ENCODE peak calls at places on chromosomes 5 and 9, in nine cellular contexts. One of them, this sample, is unnamed.
A peak's percentile ranks its signal among the peaks of the same experiment; 100 is the strongest.

GRCh38 chr5:60805470-60805869 is 38.6 kb downstream of the ELOVL7 start:
- DNase-seq in K562: no peak
- DNase-seq in left lung: no peak
- DNase-seq in left ventricle myocardium inferior: no peak
- DNase-seq in H1: no peak
- DNase-seq in small intestine: no peak
- DNase-seq in psoas muscle: no peak
- DNase-seq in sigmoid colon: no peak
- DNase-seq in upper lobe of right lung: no peak
- DNase-seq in this sample: no peak

GRCh38 chr5:170582931-170583330 is 79.1 kb downstream of the KCNIP1 start:
- DNase-seq in sigmoid colon: no peak
- DNase-seq in upper lobe of right lung: no peak
- DNase-seq in psoas muscle: no peak
- DNase-seq in H1: no peak
- DNase-seq in left ventricle myocardium inferior: no peak
- DNase-seq in small intestine: no peak
- DNase-seq in K562: no peak
- DNase-seq in left lung: no peak
- DNase-seq in this sample: no peak

GRCh38 chr5:83029912-83030311 is 47.3 kb downstream of the TMEM167A start:
- DNase-seq in H1: no peak
- DNase-seq in K562: peak; percentile 59
- DNase-seq in left ventricle myocardium inferior: no peak
- DNase-seq in upper lobe of right lung: no peak
- DNase-seq in sigmoid colon: no peak
- DNase-seq in psoas muscle: no peak
- DNase-seq in small intestine: peak; percentile 71
- DNase-seq in left lung: no peak
- DNase-seq in this sample: no peak

GRCh38 chr5:16992006-16992405 is 55.9 kb upstream of the MYO10 start:
- DNase-seq in small intestine: no peak
- DNase-seq in upper lobe of right lung: no peak
- DNase-seq in psoas muscle: no peak
- DNase-seq in H1: no peak
- DNase-seq in left ventricle myocardium inferior: no peak
- DNase-seq in sigmoid colon: no peak
- DNase-seq in left lung: no peak
- DNase-seq in K562: no peak
- DNase-seq in this sample: no peak

GRCh38 chr9:104682642-104683041 is 11.7 kb upstream of the OR13D1 start:
- DNase-seq in left ventricle myocardium inferior: no peak
- DNase-seq in left lung: no peak
- DNase-seq in upper lobe of right lung: no peak
- DNase-seq in small intestine: peak; percentile 29
- DNase-seq in sigmoid colon: no peak
- DNase-seq in psoas muscle: no peak
- DNase-seq in H1: no peak
- DNase-seq in K562: peak; percentile 64
- DNase-seq in this sample: no peak

GRCh38 chr9:72477862-72478564 is 43.4 kb upstream of the TMC1 start:
- DNase-seq in upper lobe of right lung: no peak
- DNase-seq in H1: peak; percentile 21
- DNase-seq in sigmoid colon: no peak
- DNase-seq in left lung: no peak
- DNase-seq in left ventricle myocardium inferior: no peak
- DNase-seq in small intestine: peak; percentile 84
- DNase-seq in psoas muscle: no peak
- DNase-seq in K562: peak; percentile 34
- DNase-seq in this sample: no peak

GRCh38 chr9:98533132-98533531 is 175.6 kb downstream of the GABBR2 start:
- DNase-seq in upper lobe of right lung: no peak
- DNase-seq in left lung: no peak
- DNase-seq in K562: no peak
- DNase-seq in psoas muscle: no peak
- DNase-seq in sigmoid colon: no peak
- DNase-seq in H1: no peak
- DNase-seq in left ventricle myocardium inferior: no peak
- DNase-seq in small intestine: no peak
- DNase-seq in this sample: no peak

GRCh38 chr9:135695642-135696041 is 3.6 kb downstream of the SOHLH1 start:
- DNase-seq in sigmoid colon: no peak
- DNase-seq in H1: no peak
- DNase-seq in small intestine: no peak
- DNase-seq in left ventricle myocardium inferior: no peak
- DNase-seq in upper lobe of right lung: no peak
- DNase-seq in psoas muscle: no peak
- DNase-seq in K562: no peak
- DNase-seq in left lung: no peak
- DNase-seq in this sample: no peak

GRCh38 chr5:95728494-95729114 is 2.5 kb upstream of the RHOBTB3 start:
- DNase-seq in H1: no peak
- DNase-seq in upper lobe of right lung: no peak
- DNase-seq in K562: peak; percentile 94
- DNase-seq in psoas muscle: no peak
- DNase-seq in small intestine: no peak
- DNase-seq in left lung: no peak
- DNase-seq in sigmoid colon: no peak
- DNase-seq in left ventricle myocardium inferior: no peak
- DNase-seq in this sample: no peak

GRCh38 chr5:126965061-126965475 is 65.3 kb downstream of the MARCHF3 start:
- DNase-seq in K562: no peak
- DNase-seq in left lung: no peak
- DNase-seq in upper lobe of right lung: no peak
- DNase-seq in sigmoid colon: no peak
- DNase-seq in left ventricle myocardium inferior: no peak
- DNase-seq in H1: no peak
- DNase-seq in small intestine: peak; percentile 15
- DNase-seq in psoas muscle: no peak
- DNase-seq in this sample: no peak

GRCh38 chr9:136494531-136495215 is 11.8 kb upstream of the SEC16A start:
- DNase-seq in left ventricle myocardium inferior: no peak
- DNase-seq in K562: no peak
- DNase-seq in upper lobe of right lung: no peak
- DNase-seq in sigmoid colon: no peak
- DNase-seq in left lung: no peak
- DNase-seq in small intestine: no peak
- DNase-seq in psoas muscle: no peak
- DNase-seq in H1: no peak
- DNase-seq in this sample: no peak

GRCh38 chr5:96572864-96573512 is 89.2 kb upstream of the CAST start:
- DNase-seq in small intestine: no peak
- DNase-seq in H1: no peak
- DNase-seq in K562: peak; percentile 3
- DNase-seq in upper lobe of right lung: no peak
- DNase-seq in sigmoid colon: no peak
- DNase-seq in left lung: no peak
- DNase-seq in left ventricle myocardium inferior: no peak
- DNase-seq in psoas muscle: no peak
- DNase-seq in this sample: no peak

GRCh38 chr9:98162638-98163037 is 29.8 kb downstream of the CORO2A start:
- DNase-seq in left lung: no peak
- DNase-seq in H1: no peak
- DNase-seq in psoas muscle: no peak
- DNase-seq in left ventricle myocardium inferior: no peak
- DNase-seq in upper lobe of right lung: no peak
- DNase-seq in K562: no peak
- DNase-seq in small intestine: no peak
- DNase-seq in sigmoid colon: peak; percentile 18
- DNase-seq in this sample: no peak

GRCh38 chr9:5500441-5501235 is 9.7 kb upstream of the PDCD1LG2 start:
- DNase-seq in upper lobe of right lung: no peak
- DNase-seq in left ventricle myocardium inferior: peak; percentile 76
- DNase-seq in K562: peak; percentile 67
- DNase-seq in small intestine: peak; percentile 7
- DNase-seq in H1: no peak
- DNase-seq in psoas muscle: no peak
- DNase-seq in sigmoid colon: no peak
- DNase-seq in left lung: no peak
- DNase-seq in this sample: no peak

GRCh38 chr5:127943061-127943371 is 140.6 kb upstream of the SLC12A2 start:
- DNase-seq in sigmoid colon: no peak
- DNase-seq in upper lobe of right lung: no peak
- DNase-seq in H1: no peak
- DNase-seq in psoas muscle: no peak
- DNase-seq in K562: no peak
- DNase-seq in left ventricle myocardium inferior: no peak
- DNase-seq in small intestine: no peak
- DNase-seq in left lung: no peak
- DNase-seq in this sample: no peak

GRCh38 chr9:129027685-129028191 is 393 bp downstream of the SH3GLB2 start:
- DNase-seq in left lung: peak; percentile 53
- DNase-seq in sigmoid colon: peak; percentile 85
- DNase-seq in small intestine: peak; percentile 55
- DNase-seq in left ventricle myocardium inferior: peak; percentile 31
- DNase-seq in upper lobe of right lung: no peak
- DNase-seq in H1: no peak
- DNase-seq in psoas muscle: no peak
- DNase-seq in K562: peak; percentile 56
- DNase-seq in this sample: peak; percentile 81

GRCh38 chr5:1791176-1791575 is 8.5 kb downstream of the MRPL36 start:
- DNase-seq in left ventricle myocardium inferior: no peak
- DNase-seq in H1: no peak
- DNase-seq in sigmoid colon: peak; percentile 17
- DNase-seq in K562: no peak
- DNase-seq in small intestine: no peak
- DNase-seq in upper lobe of right lung: peak; percentile 20
- DNase-seq in left lung: no peak
- DNase-seq in psoas muscle: no peak
- DNase-seq in this sample: peak; percentile 19

GRCh38 chr9:13744233-13744954 is 464.9 kb upstream of the MPDZ start:
- DNase-seq in left lung: no peak
- DNase-seq in H1: no peak
- DNase-seq in small intestine: no peak
- DNase-seq in upper lobe of right lung: no peak
- DNase-seq in K562: no peak
- DNase-seq in left ventricle myocardium inferior: no peak
- DNase-seq in sigmoid colon: no peak
- DNase-seq in psoas muscle: no peak
- DNase-seq in this sample: no peak

DNA sequence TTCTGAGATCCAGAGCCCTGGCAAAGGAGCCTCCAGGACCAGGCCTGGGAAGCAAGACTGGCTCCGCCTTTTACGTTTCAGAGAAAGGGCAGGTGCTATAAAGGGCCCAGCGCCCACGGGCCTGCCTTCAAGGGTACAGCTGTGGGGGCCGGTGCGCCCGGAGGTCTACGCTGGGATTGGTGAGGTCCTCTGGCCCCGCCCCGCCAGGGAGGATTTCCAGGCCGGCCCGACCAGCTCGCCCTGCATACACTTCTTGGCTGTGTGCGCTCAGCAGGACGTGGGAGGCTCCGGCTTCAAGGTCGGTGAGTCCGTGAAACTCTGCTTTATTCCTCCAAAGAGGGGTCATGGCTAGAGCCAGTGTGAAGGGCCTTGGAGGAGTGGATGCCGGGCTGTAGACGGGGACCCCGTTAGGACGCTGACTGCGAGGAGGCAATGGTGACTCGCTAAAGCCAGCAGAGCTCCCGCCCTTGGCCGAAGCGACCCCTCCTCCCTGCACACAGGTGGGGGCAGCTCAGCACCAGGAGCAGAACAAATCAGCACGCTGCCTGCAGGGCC is at the start of gene CKMT2:
- DNase-seq in small intestine: peak; percentile 49
- DNase-seq in K562: peak; percentile 10
- DNase-seq in psoas muscle: peak; percentile 94
- DNase-seq in sigmoid colon: peak; percentile 86
- DNase-seq in upper lobe of right lung: peak; percentile 89
- DNase-seq in H1: peak; percentile 61
- DNase-seq in left ventricle myocardium inferior: peak; percentile 91
- DNase-seq in left lung: peak; percentile 71
- DNase-seq in this sample: peak; percentile 90
- H3K4me3 ChIP-seq in small intestine: peak within 1 kb of the TSS; percentile 32
- H3K4me3 ChIP-seq in K562: no peak within 1 kb of the TSS
- H3K4me3 ChIP-seq in psoas muscle: peak within 1 kb of the TSS; percentile 78
- H3K4me3 ChIP-seq in sigmoid colon: peak within 1 kb of the TSS; percentile 15
- H3K4me3 ChIP-seq in upper lobe of right lung: peak within 1 kb of the TSS; percentile 31
- H3K4me3 ChIP-seq in H1: peak within 1 kb of the TSS; percentile 53
- H3K4me3 ChIP-seq in left ventricle myocardium inferior: peak within 1 kb of the TSS; percentile 70
- H3K4me3 ChIP-seq in left lung: peak within 1 kb of the TSS; percentile 20
- H3K4me3 ChIP-seq in this sample: peak within 1 kb of the TSS; percentile 5

GRCh38 chr5:189486-189885 is 1.8 kb upstream of the LRRC14B start:
- DNase-seq in sigmoid colon: peak; percentile 52
- DNase-seq in K562: no peak
- DNase-seq in psoas muscle: no peak
- DNase-seq in left ventricle myocardium inferior: no peak
- DNase-seq in left lung: no peak
- DNase-seq in upper lobe of right lung: no peak
- DNase-seq in H1: no peak
- DNase-seq in small intestine: no peak
- DNase-seq in this sample: peak; percentile 35
- H3K4me3 ChIP-seq in sigmoid colon: no peak overlapping the region
- H3K4me3 ChIP-seq in K562: no peak overlapping the region
- H3K4me3 ChIP-seq in psoas muscle: no peak overlapping the region
- H3K4me3 ChIP-seq in left ventricle myocardium inferior: no peak overlapping the region
- H3K4me3 ChIP-seq in left lung: no peak overlapping the region
- H3K4me3 ChIP-seq in upper lobe of right lung: no peak overlapping the region
- H3K4me3 ChIP-seq in H1: no peak overlapping the region
- H3K4me3 ChIP-seq in small intestine: no peak overlapping the region
- H3K4me3 ChIP-seq in this sample: no peak overlapping the region

GRCh38 chr5:158559643-158560042 is 540.1 kb downstream of the EBF1 start:
- DNase-seq in sigmoid colon: no peak
- DNase-seq in left lung: no peak
- DNase-seq in upper lobe of right lung: no peak
- DNase-seq in left ventricle myocardium inferior: no peak
- DNase-seq in small intestine: no peak
- DNase-seq in H1: no peak
- DNase-seq in K562: no peak
- DNase-seq in psoas muscle: no peak
- DNase-seq in this sample: no peak
- H3K4me3 ChIP-seq in sigmoid colon: no peak overlapping the region
- H3K4me3 ChIP-seq in left lung: no peak overlapping the region
- H3K4me3 ChIP-seq in upper lobe of right lung: no peak overlapping the region
- H3K4me3 ChIP-seq in left ventricle myocardium inferior: no peak overlapping the region
- H3K4me3 ChIP-seq in small intestine: no peak overlapping the region
- H3K4me3 ChIP-seq in H1: no peak overlapping the region
- H3K4me3 ChIP-seq in K562: no peak overlapping the region
- H3K4me3 ChIP-seq in psoas muscle: no peak overlapping the region
- H3K4me3 ChIP-seq in this sample: no peak overlapping the region

GRCh38 chr5:84758008-84758407 is 373.3 kb upstream of the EDIL3 start:
- DNase-seq in left lung: no peak
- DNase-seq in H1: no peak
- DNase-seq in upper lobe of right lung: no peak
- DNase-seq in small intestine: no peak
- DNase-seq in sigmoid colon: no peak
- DNase-seq in psoas muscle: no peak
- DNase-seq in K562: no peak
- DNase-seq in left ventricle myocardium inferior: no peak
- DNase-seq in this sample: no peak

GRCh38 chr5:84748313-84748712 is 363.6 kb upstream of the EDIL3 start:
- DNase-seq in small intestine: no peak
- DNase-seq in K562: no peak
- DNase-seq in upper lobe of right lung: no peak
- DNase-seq in sigmoid colon: no peak
- DNase-seq in left lung: no peak
- DNase-seq in left ventricle myocardium inferior: no peak
- DNase-seq in psoas muscle: no peak
- DNase-seq in H1: no peak
- DNase-seq in this sample: no peak

DNA sequence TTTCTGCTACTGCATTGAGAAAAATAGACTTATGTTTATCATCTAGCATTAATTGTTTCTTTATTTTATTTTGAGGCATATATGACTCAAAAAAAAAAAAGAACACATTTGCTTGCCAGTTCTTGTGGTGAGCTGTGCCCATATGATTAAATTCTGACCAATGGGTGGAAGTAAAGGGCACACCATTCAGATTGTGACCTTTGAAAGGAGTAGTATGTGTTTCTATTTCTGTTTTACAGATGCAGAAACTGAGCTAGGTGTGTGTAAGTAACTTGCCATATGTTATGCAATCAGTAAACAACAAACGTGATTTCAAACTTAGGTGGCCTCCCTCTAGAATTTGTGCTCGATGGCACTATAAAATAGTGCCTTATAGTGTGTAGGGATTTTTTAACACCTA is 368.1 kb upstream of the EDIL3 start:
- DNase-seq in sigmoid colon: no peak
- DNase-seq in psoas muscle: no peak
- DNase-seq in K562: no peak
- DNase-seq in H1: no peak
- DNase-seq in left lung: no peak
- DNase-seq in small intestine: no peak
- DNase-seq in left ventricle myocardium inferior: no peak
- DNase-seq in upper lobe of right lung: no peak
- DNase-seq in this sample: no peak
- H3K4me3 ChIP-seq in sigmoid colon: no peak overlapping the region
- H3K4me3 ChIP-seq in psoas muscle: no peak overlapping the region
- H3K4me3 ChIP-seq in K562: no peak overlapping the region
- H3K4me3 ChIP-seq in H1: no peak overlapping the region
- H3K4me3 ChIP-seq in left lung: no peak overlapping the region
- H3K4me3 ChIP-seq in small intestine: no peak overlapping the region
- H3K4me3 ChIP-seq in left ventricle myocardium inferior: no peak overlapping the region
- H3K4me3 ChIP-seq in upper lobe of right lung: no peak overlapping the region
- H3K4me3 ChIP-seq in this sample: no peak overlapping the region

This sample was measured in aorta.